ENCODE peak calls at places on chromosomes 16 and 17, in eight cellular contexts. I is fibroblast of lung, L is GM23338, T is H9, S is SK-N-SH, B is neural progenitor cell, Y is endothelial cell of umbilical vein, P is GM23248. R is an unnamed sample.
A peak's percentile ranks its signal among the peaks of the same experiment; 100 is the strongest.

GRCh38 chr17:44558349-44559287 is 1.3 kb downstream of the FZD2 start:
- DNase-seq in I (peak; percentile 61), L (peak; percentile 59), T (peak; percentile 64), S (no peak), B (peak; percentile 47), Y (no peak), P (no peak), R (no peak)

GRCh38 chr16:79632289-79632688 is 31.8 kb upstream of the MAF start:
- DNase-seq in I (peak; percentile 27), L (no peak), T (no peak), S (no peak), B (no peak), Y (no peak), P (no peak), R (no peak)

GRCh38 chr16:68235105-68235881 is 634 bp downstream of the ESRP2 start:
- DNase-seq in I (no peak), L (peak; percentile 75), T (peak; percentile 64), S (no peak), B (peak; percentile 55), Y (no peak), P (no peak), R (no peak)

GRCh38 chr16:4700380-4700996 is 7.1 kb downstream of the NUDT16L1 start:
- DNase-seq in I (no peak), L (no peak), T (no peak), S (no peak), B (no peak), Y (no peak), P (no peak), R (no peak)

GRCh38 chr17:77473615-77474226 is 333.0 kb downstream of the SEC14L1 start:
- DNase-seq in I (no peak), L (no peak), T (no peak), S (no peak), B (no peak), Y (no peak), P (peak; percentile 38), R (peak; percentile 71)

GRCh38 chr16:3659200-3659599 is 4.7 kb downstream of the DNASE1 start:
- DNase-seq in I (peak; percentile 29), L (no peak), T (no peak), S (no peak), B (no peak), Y (no peak), P (peak; percentile 17), R (no peak)

GRCh38 chr17:4518901-4519300 is 20.2 kb downstream of the SPNS2 start:
- DNase-seq in I (no peak), L (no peak), T (no peak), S (no peak), B (no peak), Y (no peak), P (no peak), R (no peak)

GRCh38 chr17:82782657-82783207 is 30.9 kb downstream of the TBCD start:
- DNase-seq in I (no peak), L (no peak), T (no peak), S (no peak), B (no peak), Y (no peak), P (no peak), R (no peak)

GRCh38 chr17:16886655-16887322 is 85.1 kb downstream of the TNFRSF13B start:
- DNase-seq in I (no peak), L (no peak), T (no peak), S (no peak), B (no peak), Y (no peak), P (peak; percentile 42), R (no peak)

GRCh38 chr17:30970757-30971567 is at the start of gene RNF135:
- DNase-seq in I (peak; percentile 88), L (peak; percentile 91), T (peak; percentile 92), S (no peak), B (peak; percentile 87), Y (peak; percentile 84), P (peak; percentile 96), R (peak; percentile 63)

GRCh38 chr16:65314246-65315003 is 192.6 kb upstream of the CDH11 start:
- DNase-seq in I (peak; percentile 74), L (no peak), T (no peak), S (no peak), B (no peak), Y (no peak), P (peak; percentile 58), R (no peak)

GRCh38 chr16:66512589-66513404 is 37.1 kb downstream of the TK2 start:
- DNase-seq in I (peak; percentile 49), L (no peak), T (no peak), S (no peak), B (no peak), Y (peak; percentile 36), P (peak; percentile 64), R (no peak)

GRCh38 chr17:2797632-2798031 is 1.4 kb downstream of the RAP1GAP2 start:
- DNase-seq in I (no peak), L (no peak), T (no peak), S (peak; percentile 79), B (no peak), Y (no peak), P (no peak), R (no peak)

GRCh38 chr16:80837421-80838263 is 33.2 kb upstream of the CDYL2 start:
- DNase-seq in I (no peak), L (no peak), T (no peak), S (no peak), B (no peak), Y (no peak), P (no peak), R (no peak)

GRCh38 chr16:4293822-4294457 is 21.1 kb upstream of the TFAP4 start:
- DNase-seq in I (peak; percentile 87), L (peak; percentile 90), T (peak; percentile 91), S (peak; percentile 93), B (peak; percentile 88), Y (peak; percentile 37), P (peak; percentile 90), R (no peak)

GRCh38 chr17:44940321-44940720 is 7.3 kb downstream of the KIF18B start:
- DNase-seq in I (peak; percentile 71), L (peak; percentile 55), T (peak; percentile 34), S (peak; percentile 11), B (no peak), Y (no peak), P (peak; percentile 51), R (no peak)

GRCh38 chr17:79183221-79184158 is 108.9 kb downstream of the ENGASE start:
- DNase-seq in I (no peak), L (peak; percentile 92), T (peak; percentile 85), S (peak; percentile 91), B (peak; percentile 91), Y (no peak), P (peak; percentile 34), R (no peak)

GRCh38 chr16:16021020-16021419 is 71.6 kb downstream of the ABCC1 start:
- DNase-seq in I (no peak), L (no peak), T (no peak), S (no peak), B (no peak), Y (peak; percentile 14), P (no peak), R (no peak)

GRCh38 chr16:84048871-84049270 is 6.3 kb upstream of the SLC38A8 start:
- DNase-seq in I (no peak), L (no peak), T (no peak), S (no peak), B (no peak), Y (no peak), P (no peak), R (no peak)

GRCh38 chr17:80658821-80659220 is 114.2 kb downstream of the RPTOR start:
- DNase-seq in I (no peak), L (no peak), T (no peak), S (no peak), B (no peak), Y (no peak), P (no peak), R (no peak)
- H3K79me2 ChIP-seq in I (peaks cover 14% of the 10 kb centered on the region), L (peaks cover 89% of the 10 kb centered on the region), T (peaks cover 2% of the 10 kb centered on the region), S (peaks cover 68% of the 10 kb centered on the region), B (peaks cover 34% of the 10 kb centered on the region), Y (peaks cover 26% of the 10 kb centered on the region), P (peaks cover 92% of the 10 kb centered on the region), R (peaks cover 85% of the 10 kb centered on the region)

GRCh38 chr17:36592711-36593321 is 1.1 kb downstream of the DHRS11 start:
- DNase-seq in I (no peak), L (peak; percentile 29), T (no peak), S (no peak), B (no peak), Y (no peak), P (no peak), R (no peak)
- H3K79me2 ChIP-seq in I (no peaks in the 10 kb centered on the region), L (peaks cover 21% of the 10 kb centered on the region), T (no peaks in the 10 kb centered on the region), S (peaks cover 13% of the 10 kb centered on the region), B (peaks cover 24% of the 10 kb centered on the region), Y (no peaks in the 10 kb centered on the region), P (no peaks in the 10 kb centered on the region), R (peaks cover 28% of the 10 kb centered on the region)

GRCh38 chr17:66420961-66421371 is 118.6 kb downstream of the PRKCA start:
- DNase-seq in I (peak; percentile 89), L (no peak), T (no peak), S (no peak), B (no peak), Y (no peak), P (peak; percentile 91), R (no peak)
- H3K79me2 ChIP-seq in I (peaks cover 57% of the 10 kb centered on the region), L (peaks cover 4% of the 10 kb centered on the region), T (no peaks in the 10 kb centered on the region), S (peaks cover 99% of the 10 kb centered on the region), B (no peaks in the 10 kb centered on the region), Y (peaks cover 8% of the 10 kb centered on the region), P (peaks cover 92% of the 10 kb centered on the region), R (no peaks in the 10 kb centered on the region)

GRCh38 chr17:36592316-36592710 is 634 bp downstream of the DHRS11 start:
- DNase-seq in I (peak; percentile 28), L (peak; percentile 78), T (peak; percentile 76), S (peak; percentile 71), B (peak; percentile 66), Y (peak; percentile 10), P (peak; percentile 62), R (no peak)

GRCh38 chr17:36593651-36594316 is 2.1 kb downstream of the DHRS11 start:
- DNase-seq in I (peak; percentile 5), L (no peak), T (no peak), S (no peak), B (no peak), Y (no peak), P (no peak), R (no peak)

GRCh38 chr17:36591434-36592315 is at the start of gene DHRS11:
- DNase-seq in I (peak; percentile 64), L (peak; percentile 90), T (peak; percentile 93), S (peak; percentile 99), B (peak; percentile 95), Y (peak; percentile 80), P (peak; percentile 90), R (peak; percentile 19)

GRCh38 chr17:36597229-36597628 is 4.2 kb upstream of the MRM1 start:
- DNase-seq in I (no peak), L (no peak), T (no peak), S (no peak), B (no peak), Y (no peak), P (no peak), R (no peak)

DNA sequence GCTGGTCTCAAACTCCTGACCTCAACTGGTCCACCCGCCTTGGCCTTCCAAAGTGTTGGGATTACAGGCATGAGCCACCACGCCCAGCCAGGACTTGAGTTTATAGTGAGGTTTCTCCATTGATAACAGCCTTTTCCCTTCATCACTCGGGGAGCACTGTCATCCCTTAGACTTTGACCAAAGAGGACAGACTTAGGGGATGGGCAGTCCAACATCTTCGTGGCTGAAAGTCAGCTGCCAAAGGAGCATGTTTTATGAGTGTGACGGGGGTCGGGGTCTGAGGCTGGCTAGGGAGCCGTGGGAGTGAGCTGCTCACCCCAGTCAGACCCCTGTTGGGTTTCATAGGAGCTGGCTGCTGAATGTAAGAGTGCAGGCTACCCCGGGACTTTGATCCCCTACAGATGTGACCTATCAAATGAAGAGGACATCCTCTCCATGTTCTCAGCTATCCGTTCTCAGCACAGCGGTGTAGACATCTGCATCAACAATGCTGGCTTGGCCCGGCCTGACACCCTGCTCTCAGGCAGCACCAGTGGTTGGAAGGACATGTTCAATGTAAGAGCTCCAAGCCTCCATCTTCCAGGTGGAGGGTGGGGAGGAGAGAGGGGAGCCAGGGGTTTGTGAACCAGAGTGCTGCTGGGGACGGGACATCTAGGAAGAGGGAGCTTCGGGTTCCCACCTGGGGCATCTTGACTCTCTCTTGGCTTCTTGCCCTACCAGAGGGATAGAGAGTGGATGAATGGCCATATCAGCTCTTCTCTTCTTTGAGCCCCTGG is 3.1 kb downstream of the DHRS11 start:
- DNase-seq in I (no peak), L (no peak), T (no peak), S (no peak), B (no peak), Y (no peak), P (no peak), R (no peak)
- H3K79me2 ChIP-seq in I (no peaks in the 10 kb centered on the region), L (peaks cover 21% of the 10 kb centered on the region), T (no peaks in the 10 kb centered on the region), S (peaks cover 13% of the 10 kb centered on the region), B (peaks cover 24% of the 10 kb centered on the region), Y (no peaks in the 10 kb centered on the region), P (no peaks in the 10 kb centered on the region), R (peaks cover 28% of the 10 kb centered on the region)

R was measured in HCT116.